ENCODE peak calls at places on chromosomes 1 and 21, in four cellular contexts. One of them, this sample, is unnamed.

GRCh38 chr21:46098303-46099141 is 610 bp downstream of the COL6A2 start:
- DNase-seq in HepG2: no peak
- DNase-seq in K562: peak; percentile 33
- DNase-seq in H1: no peak
- DNase-seq in this sample: no peak

GRCh38 chr21:38460171-38460742 is 38.0 kb downstream of the ERG start:
- DNase-seq in K562: no peak
- DNase-seq in HepG2: no peak
- DNase-seq in H1: no peak
- DNase-seq in this sample: no peak

GRCh38 chr1:164560076-164560475 is 1.1 kb downstream of the PBX1 start:
- DNase-seq in HepG2: no peak
- DNase-seq in K562: no peak
- DNase-seq in H1: no peak
- DNase-seq in this sample: no peak

GRCh38 chr1:33365560-33365997 is 44.7 kb upstream of the A3GALT2 start:
- DNase-seq in K562: no peak
- DNase-seq in HepG2: no peak
- DNase-seq in H1: no peak
- DNase-seq in this sample: no peak

GRCh38 chr1:79043506-79043905 is 37.0 kb upstream of the ADGRL4 start:
- DNase-seq in HepG2: no peak
- DNase-seq in K562: no peak
- DNase-seq in H1: no peak
- DNase-seq in this sample: no peak

GRCh38 chr1:2466270-2466665 is 9.8 kb upstream of the PLCH2 start:
- DNase-seq in H1: no peak
- DNase-seq in K562: no peak
- DNase-seq in HepG2: no peak
- DNase-seq in this sample: no peak

GRCh38 chr1:44086722-44087474 is 31.7 kb upstream of the KLF17 start:
- DNase-seq in H1: no peak
- DNase-seq in K562: no peak
- DNase-seq in HepG2: no peak
- DNase-seq in this sample: no peak

GRCh38 chr1:225824522-225824921 is 14.6 kb downstream of the EPHX1 start:
- DNase-seq in K562: no peak
- DNase-seq in HepG2: no peak
- DNase-seq in H1: no peak
- DNase-seq in this sample: no peak

GRCh38 chr1:233631810-233632375 is 18.0 kb downstream of the KCNK1 start:
- DNase-seq in HepG2: no peak
- DNase-seq in H1: no peak
- DNase-seq in K562: no peak
- DNase-seq in this sample: no peak

GRCh38 chr21:17050156-17050555 is 462.7 kb upstream of the CXADR start:
- DNase-seq in K562: no peak
- DNase-seq in HepG2: no peak
- DNase-seq in H1: no peak
- DNase-seq in this sample: no peak

GRCh38 chr1:237258871-237259270 is 216.9 kb downstream of the RYR2 start:
- DNase-seq in HepG2: no peak
- DNase-seq in H1: no peak
- DNase-seq in K562: no peak
- DNase-seq in this sample: no peak

GRCh38 chr21:45357436-45358260 is 47.3 kb upstream of the COL18A1 start:
- DNase-seq in H1: no peak
- DNase-seq in K562: no peak
- DNase-seq in HepG2: no peak
- DNase-seq in this sample: no peak

GRCh38 chr1:70458120-70458519 is 47.1 kb downstream of the CTH start:
- DNase-seq in H1: no peak
- DNase-seq in HepG2: no peak
- DNase-seq in K562: no peak
- DNase-seq in this sample: no peak

GRCh38 chr1:89487972-89488371 is 36.7 kb upstream of the LRRC8B start:
- DNase-seq in K562: no peak
- DNase-seq in HepG2: no peak
- DNase-seq in H1: no peak
- DNase-seq in this sample: no peak

GRCh38 chr1:246091477-246091876 is 415.6 kb downstream of the SMYD3 start:
- DNase-seq in H1: no peak
- DNase-seq in K562: no peak
- DNase-seq in HepG2: no peak
- DNase-seq in this sample: no peak

GRCh38 chr1:55826413-55827080 is 611.4 kb upstream of the USP24 start:
- DNase-seq in K562: no peak
- DNase-seq in H1: no peak
- DNase-seq in HepG2: no peak
- DNase-seq in this sample: no peak

GRCh38 chr1:1928231-1929101 is 9.4 kb upstream of the TMEM52 start:
- DNase-seq in K562: no peak
- DNase-seq in HepG2: no peak
- DNase-seq in H1: no peak
- DNase-seq in this sample: no peak

GRCh38 chr1:85550784-85551516 is 29.6 kb upstream of the CCN1 start:
- DNase-seq in K562: no peak
- DNase-seq in H1: no peak
- DNase-seq in HepG2: no peak
- DNase-seq in this sample: no peak
- TF ChIP-seq HDAC6 in K562: no peak
- TF ChIP-seq HDAC6 in H1: no peak
- TF ChIP-seq HDAC6 in HepG2: no peak
- TF ChIP-seq HDAC6 in this sample: no peak

GRCh38 chr1:186500804-186501203 is 39.9 kb upstream of the PDC start:
- DNase-seq in K562: no peak
- DNase-seq in H1: no peak
- DNase-seq in HepG2: no peak
- DNase-seq in this sample: no peak
- TF ChIP-seq HDAC6 in K562: no peak
- TF ChIP-seq HDAC6 in H1: no peak
- TF ChIP-seq HDAC6 in HepG2: no peak
- TF ChIP-seq HDAC6 in this sample: no peak

GRCh38 chr1:199302554-199302953 is 663.7 kb downstream of the PTPRC start:
- DNase-seq in HepG2: no peak
- DNase-seq in K562: no peak
- DNase-seq in H1: no peak
- DNase-seq in this sample: no peak
- TF ChIP-seq HDAC6 in HepG2: no peak
- TF ChIP-seq HDAC6 in K562: no peak
- TF ChIP-seq HDAC6 in H1: no peak
- TF ChIP-seq HDAC6 in this sample: no peak

DNA sequence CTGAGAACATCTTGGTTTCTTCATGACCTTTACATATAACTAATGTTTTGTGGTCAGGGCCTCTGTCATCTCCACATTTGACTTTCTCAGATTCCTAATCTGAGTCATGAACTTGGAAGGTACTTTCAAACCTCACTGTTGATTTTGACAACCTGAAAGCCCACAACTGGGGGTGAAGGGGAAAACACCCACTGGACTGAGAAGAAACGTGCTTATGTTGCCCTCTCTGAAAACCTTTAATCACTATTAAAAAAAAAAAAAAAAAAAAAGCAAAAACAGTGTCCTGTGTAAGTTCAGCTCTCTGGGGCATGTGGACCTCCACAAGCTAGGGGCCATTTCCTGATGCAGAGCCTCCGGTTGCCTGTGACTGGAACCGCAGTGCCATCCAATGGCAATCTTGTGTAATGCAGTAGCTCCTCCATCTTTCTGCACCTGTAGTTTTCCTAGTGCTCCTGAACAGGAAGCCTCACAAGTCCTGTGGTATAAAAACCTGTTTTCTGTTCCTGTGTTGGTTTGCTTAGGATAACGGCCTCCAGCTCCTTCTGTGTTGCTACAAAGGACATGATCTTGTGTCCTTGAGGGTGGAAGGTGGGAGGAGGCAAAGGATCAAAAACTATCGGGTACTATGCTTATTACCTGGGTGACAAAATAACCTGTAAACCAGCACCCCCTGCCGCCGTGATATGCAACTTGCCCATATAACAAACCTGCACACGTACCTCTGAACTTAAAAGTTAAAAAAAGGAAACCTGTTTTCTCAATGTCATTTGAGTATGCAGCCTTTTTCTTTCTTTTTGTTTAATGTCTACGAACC is 124.5 kb downstream of the ZNF648 start:
- DNase-seq in H1: peak; percentile 77
- DNase-seq in HepG2: peak; percentile 57
- DNase-seq in K562: peak; percentile 72
- DNase-seq in this sample: peak; percentile 86
- TF ChIP-seq HDAC6 in H1: no peak
- TF ChIP-seq HDAC6 in HepG2: no peak
- TF ChIP-seq HDAC6 in K562: no peak
- TF ChIP-seq HDAC6 in this sample: no peak

GRCh38 chr1:81114191-81114590 is 686.5 kb upstream of the ADGRL2 start:
- DNase-seq in K562: no peak
- DNase-seq in HepG2: no peak
- DNase-seq in H1: no peak
- DNase-seq in this sample: no peak
- TF ChIP-seq HDAC6 in K562: no peak
- TF ChIP-seq HDAC6 in HepG2: no peak
- TF ChIP-seq HDAC6 in H1: no peak
- TF ChIP-seq HDAC6 in this sample: no peak

DNA sequence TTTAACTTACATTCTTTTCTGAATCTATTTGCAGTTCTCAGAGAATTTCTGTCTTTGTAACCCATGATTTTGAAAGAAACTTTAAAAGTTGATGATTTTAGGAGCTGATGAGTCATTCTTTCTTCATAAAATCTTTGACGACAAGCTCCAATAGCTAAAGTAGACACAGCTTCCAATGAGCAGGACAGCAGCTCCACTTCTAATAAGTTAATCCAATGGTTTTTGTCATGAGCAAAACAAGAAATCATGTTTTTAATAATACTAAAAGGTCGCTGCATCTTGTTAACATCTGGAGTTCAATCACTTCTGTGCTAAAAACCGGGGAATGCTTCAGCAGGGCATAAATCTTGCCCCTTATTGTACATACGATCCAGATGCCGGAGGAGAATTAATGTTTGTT is 48.9 kb upstream of the GORAB start:
- DNase-seq in HepG2: no peak
- DNase-seq in K562: no peak
- DNase-seq in H1: no peak
- DNase-seq in this sample: no peak
- TF ChIP-seq HDAC6 in HepG2: no peak
- TF ChIP-seq HDAC6 in K562: no peak
- TF ChIP-seq HDAC6 in H1: no peak
- TF ChIP-seq HDAC6 in this sample: no peak

GRCh38 chr1:218274551-218274950 is 10.5 kb upstream of the RRP15 start:
- DNase-seq in HepG2: no peak
- DNase-seq in H1: no peak
- DNase-seq in K562: no peak
- DNase-seq in this sample: no peak
- TF ChIP-seq HDAC6 in HepG2: no peak
- TF ChIP-seq HDAC6 in H1: no peak
- TF ChIP-seq HDAC6 in K562: no peak
- TF ChIP-seq HDAC6 in this sample: no peak

DNA sequence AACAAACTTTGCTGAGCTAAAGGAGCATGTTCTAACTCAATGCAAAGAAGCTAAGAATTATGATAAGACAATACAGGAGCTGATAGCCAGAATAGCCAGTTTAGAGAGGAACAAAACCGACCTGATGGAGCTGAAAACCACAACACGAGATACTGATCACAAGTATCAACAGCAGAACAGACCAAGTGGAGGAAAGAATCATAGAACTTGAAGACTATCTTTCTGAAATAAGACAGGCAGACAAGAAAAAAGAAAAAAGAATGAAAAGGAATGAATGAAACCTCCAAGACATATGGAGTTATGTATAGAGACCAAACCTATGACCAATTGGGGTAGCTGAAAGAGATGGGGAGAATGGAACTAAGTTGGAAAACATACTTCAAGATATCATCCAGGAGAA is 20.6 kb downstream of the CD84 start:
- DNase-seq in K562: no peak
- DNase-seq in HepG2: no peak
- DNase-seq in H1: no peak
- DNase-seq in this sample: no peak
- TF ChIP-seq HDAC6 in K562: no peak
- TF ChIP-seq HDAC6 in HepG2: no peak
- TF ChIP-seq HDAC6 in H1: no peak
- TF ChIP-seq HDAC6 in this sample: no peak

GRCh38 chr1:192530254-192530653 is 45.3 kb upstream of the RGS1 start:
- DNase-seq in HepG2: no peak
- DNase-seq in H1: no peak
- DNase-seq in K562: no peak
- DNase-seq in this sample: peak; percentile 93
- TF ChIP-seq HDAC6 in HepG2: no peak
- TF ChIP-seq HDAC6 in H1: no peak
- TF ChIP-seq HDAC6 in K562: no peak
- TF ChIP-seq HDAC6 in this sample: no peak

DNA sequence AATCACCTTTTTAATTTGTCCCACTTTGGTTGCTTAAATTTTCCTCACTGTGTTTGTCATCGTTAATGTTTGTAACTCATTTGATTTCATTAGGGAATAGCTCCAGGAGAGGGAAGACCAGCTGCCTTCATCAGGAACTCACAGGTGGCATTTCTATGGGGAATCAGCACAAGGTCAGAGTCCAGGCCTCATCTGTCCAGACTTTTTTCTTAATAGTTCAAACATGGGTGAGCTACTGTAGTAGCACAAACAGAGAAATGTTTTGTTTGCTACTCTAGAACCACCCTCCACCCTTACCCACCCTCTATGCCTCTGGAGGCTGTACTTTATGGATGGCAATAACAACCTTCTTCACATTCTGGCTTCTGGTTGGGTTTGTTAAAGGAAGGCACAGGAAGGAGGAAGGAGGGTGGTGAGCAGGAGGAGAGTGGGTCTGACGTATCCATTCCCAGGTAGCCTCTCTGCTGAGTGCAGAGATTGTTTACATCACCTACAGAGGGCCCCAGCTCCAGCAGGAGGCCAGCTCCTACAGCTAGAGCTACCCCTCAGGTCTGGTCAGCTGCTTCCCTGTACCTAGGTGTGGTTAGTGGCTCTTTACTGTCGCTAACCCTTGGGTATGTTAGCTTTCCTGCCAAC is 8.1 kb upstream of the TEDDM1 start:
- DNase-seq in H1: no peak
- DNase-seq in K562: no peak
- DNase-seq in HepG2: no peak
- DNase-seq in this sample: no peak
- TF ChIP-seq HDAC6 in H1: no peak
- TF ChIP-seq HDAC6 in K562: no peak
- TF ChIP-seq HDAC6 in HepG2: no peak
- TF ChIP-seq HDAC6 in this sample: no peak

This sample was measured in GM12878.